ENCODE peak calls at places on chromosomes 6 and 20, in four cellular contexts. U is left lung, L is heart left ventricle, K is LNCaP clone FGC. S is an unnamed sample.

GRCh38 chr6:127516676-127517273 is 2.4 kb downstream of the MTCL3 start:
- DNase-seq in U (no peak), L (no peak), K (no peak), S (no peak)

GRCh38 chr6:77173472-77174074 is 289.7 kb downstream of the HTR1B start:
- DNase-seq in K (no peak), U (no peak), L (no peak), S (no peak)

GRCh38 chr6:117463762-117464665 is 18.5 kb upstream of the DCBLD1 start:
- DNase-seq in L (no peak), U (no peak), K (no peak), S (no peak)

GRCh38 chr6:40504274-40504673 is 82.9 kb downstream of the LRFN2 start:
- DNase-seq in U (no peak), L (no peak), K (no peak), S (no peak)

GRCh38 chr20:10501377-10501776 is 66.3 kb downstream of the SLX4IP start:
- DNase-seq in L (no peak), K (no peak), U (peak), S (no peak)

GRCh38 chr6:135932651-135933050 is 81.2 kb downstream of the PDE7B start:
- DNase-seq in U (no peak), L (no peak), K (peak), S (no peak)

GRCh38 chr20:46213946-46214830 is 94.1 kb downstream of the CDH22 start:
- DNase-seq in L (no peak), U (no peak), K (no peak), S (no peak)

GRCh38 chr6:52594216-52594615 is 17.4 kb upstream of the TRAM2 start:
- DNase-seq in L (no peak), K (no peak), U (no peak), S (no peak)

GRCh38 chr6:156697224-156697623 is 80.0 kb upstream of the ARID1B start:
- DNase-seq in K (no peak), L (no peak), U (no peak), S (no peak)

GRCh38 chr6:163416640-163417253 is 2.2 kb downstream of the QKI start:
- DNase-seq in U (no peak), K (no peak), L (no peak), S (no peak)

GRCh38 chr20:46209930-46210671 is 92.0 kb downstream of the CD40 start:
- DNase-seq in U (no peak), L (peak), K (no peak), S (no peak)

GRCh38 chr6:165448210-165448609 is 138.8 kb upstream of the C6orf118 start:
- DNase-seq in U (no peak), L (no peak), K (no peak), S (no peak)

GRCh38 chr6:106473807-106474206 is 113.3 kb downstream of the CRYBG1 start:
- DNase-seq in K (no peak), U (no peak), L (no peak), S (no peak)

GRCh38 chr6:131101911-131102680 is 33.2 kb upstream of the AKAP7 start:
- DNase-seq in L (no peak), K (no peak), U (no peak), S (no peak)

GRCh38 chr6:170004585-170005210 is 253.3 kb downstream of the ERMARD start:
- DNase-seq in K (no peak), L (no peak), U (no peak), S (no peak)

GRCh38 chr20:46255440-46256104 is 52.7 kb downstream of the CDH22 start:
- DNase-seq in L (peak), K (peak), U (peak), S (peak)

GRCh38 chr6:147390909-147391536 is 117.5 kb upstream of the SAMD5 start:
- DNase-seq in L (no peak), K (peak), U (no peak), S (no peak)

GRCh38 chr6:33628401-33628964 is 7.4 kb downstream of the ITPR3 start:
- DNase-seq in K (no peak), U (no peak), L (no peak), S (no peak)

GRCh38 chr6:170135821-170136471 is 154.9 kb downstream of the DLL1 start:
- DNase-seq in U (peak), L (no peak), K (no peak), S (peak)

GRCh38 chr6:161370882-161371281 is 97.0 kb upstream of the AGPAT4 start:
- DNase-seq in U (no peak), L (peak), K (peak), S (no peak)

GRCh38 chr6:4258733-4259132 is 123.4 kb upstream of the ECI2 start:
- DNase-seq in U (no peak), L (no peak), K (peak), S (no peak)

GRCh38 chr6:4256969-4257368 is 121.6 kb upstream of the ECI2 start:
- DNase-seq in L (no peak), K (no peak), U (no peak), S (no peak)

GRCh38 chr6:4250645-4251044 is 115.3 kb upstream of the ECI2 start:
- DNase-seq in L (no peak), U (no peak), K (no peak), S (no peak)

GRCh38 chr6:4259391-4259790 is 124.0 kb upstream of the ECI2 start:
- DNase-seq in L (no peak), U (no peak), K (no peak), S (no peak)

GRCh38 chr6:4253604-4254211 is 118.3 kb upstream of the ECI2 start:
- DNase-seq in K (peak), U (no peak), L (no peak), S (no peak)
- TF ChIP-seq CTCF in K (peak), U (peak), L (peak), S (peak)

GRCh38 chr6:3825331-3825831 is 23.8 kb upstream of the FAM50B start:
- DNase-seq in U (peak), L (peak), K (no peak), S (no peak)
- TF ChIP-seq CTCF in U (peak), L (peak), K (peak), S (no peak)

DNA sequence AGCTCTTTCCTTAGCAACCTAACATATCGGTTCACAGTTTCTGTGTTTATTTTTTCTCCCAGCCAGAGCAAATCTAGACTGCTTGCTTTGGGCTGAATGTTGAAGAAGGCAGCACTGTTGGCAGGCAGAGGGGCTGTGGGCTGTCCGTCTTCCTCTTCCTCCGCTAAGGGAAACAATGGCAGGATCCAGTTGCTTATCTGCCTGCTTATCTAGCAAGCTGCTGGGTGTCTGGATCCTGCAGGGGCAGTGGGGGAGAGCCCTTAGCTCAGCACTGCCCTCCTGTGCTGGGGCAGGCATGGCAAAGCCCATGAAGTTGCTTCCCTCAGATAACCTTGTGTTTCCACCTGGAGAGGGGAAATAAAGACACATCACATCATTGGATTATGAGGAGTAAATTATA is 92.7 kb upstream of the CD93 start:
- DNase-seq in U (no peak), L (peak), K (no peak), S (no peak)
- TF ChIP-seq CTCF in U (peak), L (peak), K (no peak), S (peak)

GRCh38 chr6:75693534-75693933 is 55.5 kb upstream of the MYO6 start:
- DNase-seq in U (no peak), L (no peak), K (no peak), S (no peak)
- TF ChIP-seq CTCF in U (no peak), L (peak), K (no peak), S (no peak)

DNA sequence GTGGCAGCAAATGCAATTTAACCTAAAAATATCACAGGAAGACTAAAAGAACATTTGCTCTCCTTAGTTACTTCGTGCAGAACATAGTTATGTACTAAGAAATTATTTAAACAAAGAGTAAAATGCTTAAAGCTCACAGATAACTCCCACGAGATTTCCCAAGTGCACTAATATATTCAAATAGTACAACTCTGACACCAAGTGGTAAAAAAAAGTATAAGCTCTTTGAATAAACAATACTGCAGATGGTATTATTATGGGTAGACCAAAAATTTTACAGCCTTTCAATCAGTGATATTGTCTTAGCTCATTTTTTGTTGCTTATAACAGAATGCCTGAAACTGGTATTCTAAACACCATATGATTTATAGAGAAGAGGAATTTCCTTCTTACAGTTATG is 52.8 kb upstream of the FILIP1 start:
- DNase-seq in U (no peak), K (no peak), L (no peak), S (no peak)
- TF ChIP-seq CTCF in U (no peak), K (no peak), L (peak), S (peak)

S was measured in right lobe of liver.